ENCODE peak calls at places on chromosomes 7 and 10, in four cellular contexts. B is psoas muscle, V is gastrocnemius medialis, N is endothelial cell of umbilical vein. C is an unnamed sample.

GRCh38 chr7:91628742-91629141 is 251.8 kb downstream of the MTERF1 start:
- DNase-seq in N (peak; percentile 77), B (no peak), V (no peak), C (peak; percentile 27)

GRCh38 chr7:91512958-91513357 is 248.7 kb downstream of the FZD1 start:
- DNase-seq in V (no peak), N (no peak), B (no peak), C (no peak)

GRCh38 chr7:135771961-135772638 is 23.5 kb upstream of the FAM180A start:
- DNase-seq in N (no peak), V (no peak), B (no peak), C (no peak)

GRCh38 chr7:103100348-103100747 is 25.4 kb downstream of the ARMC10 start:
- DNase-seq in V (no peak), B (no peak), N (no peak), C (no peak)

GRCh38 chr10:119705434-119705831 is 20.4 kb upstream of the INPP5F start:
- DNase-seq in V (no peak), B (no peak), N (no peak), C (no peak)

GRCh38 chr7:117937726-117938483 is 64.7 kb upstream of the CTTNBP2 start:
- DNase-seq in N (no peak), B (no peak), V (no peak), C (no peak)

GRCh38 chr10:63166742-63167258 is 33.7 kb downstream of the NRBF2 start:
- DNase-seq in B (no peak), V (no peak), N (peak; percentile 84), C (peak; percentile 31)

GRCh38 chr7:133904766-133905165 is 222.4 kb upstream of the LRGUK start:
- DNase-seq in V (no peak), B (no peak), N (peak; percentile 23), C (no peak)

GRCh38 chr10:117461766-117462423 is 80.7 kb upstream of the EMX2 start:
- DNase-seq in B (peak; percentile 81), N (peak; percentile 95), V (peak; percentile 15), C (peak; percentile 88)

GRCh38 chr10:43396928-43397624 is 11.9 kb downstream of the HNRNPF start:
- DNase-seq in N (peak; percentile 84), V (peak; percentile 89), B (peak; percentile 92), C (no peak)
- TF ChIP-seq CTCF in N (no peak), V (no peak), B (no peak), C (no peak)

DNA sequence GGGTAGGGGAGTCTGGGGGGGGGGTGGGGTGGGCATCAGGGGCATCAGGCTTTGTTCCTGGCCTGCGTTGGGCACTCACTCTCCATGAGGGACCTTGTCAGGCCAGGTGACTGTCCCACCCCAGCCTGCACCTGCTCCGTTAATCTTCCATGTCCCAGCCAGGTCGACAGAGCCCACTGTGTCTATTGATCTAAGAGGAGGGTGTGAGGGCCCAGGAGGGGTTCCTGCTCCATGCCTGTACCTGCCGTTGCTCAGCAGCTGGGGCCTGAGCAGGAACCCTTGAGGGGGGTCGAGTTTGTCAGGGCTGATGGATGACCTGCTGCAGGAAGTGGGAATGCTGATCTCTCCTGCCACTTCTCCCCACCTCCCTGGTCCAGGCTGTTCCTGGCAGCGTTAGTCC is 18.6 kb downstream of the NEUROG3 start:
- DNase-seq in V (no peak), N (no peak), B (no peak), C (no peak)
- H3K4me3 ChIP-seq in V (no peak overlapping the region), N (no peak overlapping the region), B (no peak overlapping the region), C (no peak overlapping the region)

GRCh38 chr10:101495324-101495925 is 92.6 kb downstream of the POLL start:
- DNase-seq in N (peak; percentile 34), V (no peak), B (no peak), C (no peak)
- TF ChIP-seq CTCF in N (peak; percentile 33), V (no peak), B (peak; percentile 20), C (peak; percentile 50)

GRCh38 chr10:314381-314780 is 179.1 kb downstream of the ZMYND11 start:
- DNase-seq in B (no peak), V (no peak), N (no peak), C (no peak)
- H3K4me3 ChIP-seq in B (no peak overlapping the region), V (no peak overlapping the region), N (no peak overlapping the region), C (no peak overlapping the region)

GRCh38 chr10:5534051-5534821 is 9.5 kb downstream of the CALML3 start:
- DNase-seq in B (peak; percentile 47), V (no peak), N (no peak), C (no peak)
- TF ChIP-seq CTCF in B (no peak), V (no peak), N (no peak), C (no peak)

GRCh38 chr10:17652585-17652984 is 8.6 kb downstream of the STAM start:
- DNase-seq in N (no peak), V (no peak), B (no peak), C (no peak)
- H3K4me3 ChIP-seq in N (no peak overlapping the region), V (no peak overlapping the region), B (no peak overlapping the region), C (no peak overlapping the region)

DNA sequence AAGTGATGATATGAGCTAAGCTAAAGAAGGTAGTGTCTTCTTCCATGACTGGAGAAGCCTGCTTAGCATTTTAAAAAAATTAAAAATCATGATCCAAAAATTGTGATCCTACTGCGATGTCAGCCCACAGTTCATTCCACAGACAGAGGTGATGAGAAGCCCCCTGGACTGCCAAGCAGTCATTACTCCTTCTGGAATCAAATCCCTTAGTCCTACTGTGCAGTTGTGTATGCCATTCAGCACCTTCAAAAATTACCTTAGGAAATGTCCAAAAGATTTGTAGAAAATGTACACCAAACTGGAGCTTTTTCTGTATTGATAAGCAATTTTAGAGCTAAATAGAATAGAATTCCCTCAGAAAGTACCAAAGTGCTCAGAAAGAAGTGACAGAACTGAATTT is 283.5 kb upstream of the NFE2L3 start:
- DNase-seq in V (no peak), B (no peak), N (no peak), C (no peak)
- TF ChIP-seq CTCF in V (no peak), B (no peak), N (no peak), C (no peak)

DNA sequence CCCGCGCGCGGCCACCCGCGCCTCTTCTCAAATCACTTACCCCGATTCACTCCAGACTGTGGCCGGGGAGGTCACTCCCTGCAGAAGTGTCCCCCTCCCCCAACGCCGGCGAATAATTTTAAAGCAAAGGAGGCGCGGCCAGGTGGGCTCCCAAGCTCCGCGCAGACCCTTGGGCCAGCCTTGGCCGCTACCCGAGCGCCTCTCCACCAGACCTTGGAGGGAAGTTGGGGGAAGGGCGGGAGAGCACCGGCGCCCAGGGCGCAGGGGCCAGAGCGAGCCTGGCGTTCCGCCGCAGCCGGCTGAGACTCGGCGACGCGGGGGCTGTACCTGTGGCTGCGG is 270 bp downstream of the MKX start:
- DNase-seq in B (peak; percentile 44), N (no peak), V (no peak), C (no peak)
- H3K4me3 ChIP-seq in B (peak overlapping the region; percentile 75), N (no peak overlapping the region), V (peak overlapping the region; percentile 35), C (peak overlapping the region; percentile 13)

GRCh38 chr10:76415559-76415958 is 984.1 kb downstream of the LRMDA start:
- DNase-seq in B (no peak), N (no peak), V (no peak), C (no peak)
- TF ChIP-seq CTCF in B (no peak), N (no peak), V (no peak), C (no peak)

C was measured in epithelial cell of proximal tubule.